ENCODE peak calls at places on chromosome 22, in eight cellular contexts. N, F, J, L, D, U, Z and C are unnamed samples.

GRCh38 chr22:16559056-16559955 is 33.3 kb downstream of the CCT8L2 start:
- DNase-seq in N (no peak), F (no peak), J (no peak), L (no peak), D (no peak), U (no peak), Z (no peak), C (no peak)

GRCh38 chr22:23157560-23158515 is 12.6 kb downstream of the RAB36 start:
- DNase-seq in N (no peak), F (no peak), J (no peak), L (no peak), D (no peak), U (no peak), Z (no peak), C (no peak)

GRCh38 chr22:47290706-47291430 is 528.4 kb downstream of the TBC1D22A start:
- DNase-seq in N (no peak), F (no peak), J (no peak), L (peak), D (no peak), U (peak), Z (no peak), C (peak)

GRCh38 chr22:50641696-50642607 is 14.0 kb upstream of the ARSA start:
- DNase-seq in N (no peak), F (peak), J (peak), L (peak), D (peak), U (no peak), Z (peak), C (no peak)

GRCh38 chr22:24466831-24467249 is 28.3 kb upstream of the UPB1 start:
- DNase-seq in N (peak), F (no peak), J (peak), L (peak), D (no peak), U (no peak), Z (peak), C (no peak)

GRCh38 chr22:17634696-17635095 is 3.9 kb upstream of the BCL2L13 start:
- DNase-seq in N (no peak), F (no peak), J (no peak), L (no peak), D (no peak), U (no peak), Z (no peak), C (no peak)

GRCh38 chr22:45552017-45552411 is 49.3 kb downstream of the FBLN1 start:
- DNase-seq in N (no peak), F (no peak), J (no peak), L (no peak), D (no peak), U (no peak), Z (no peak), C (no peak)

GRCh38 chr22:45678961-45679912 is 7.6 kb downstream of the ATXN10 start:
- DNase-seq in N (no peak), F (no peak), J (peak), L (no peak), D (no peak), U (no peak), Z (no peak), C (no peak)

GRCh38 chr22:46263208-46263575 is at the start of gene PKDREJ:
- DNase-seq in N (no peak), F (no peak), J (no peak), L (no peak), D (no peak), U (no peak), Z (no peak), C (no peak)

GRCh38 chr22:45804986-45805325 is 133.3 kb downstream of the ATXN10 start:
- DNase-seq in N (peak), F (no peak), J (peak), L (no peak), D (no peak), U (no peak), Z (no peak), C (no peak)

GRCh38 chr22:21075516-21076138 is 29.9 kb downstream of the LRRC74B start:
- DNase-seq in N (no peak), F (no peak), J (no peak), L (no peak), D (no peak), U (no peak), Z (no peak), C (no peak)

GRCh38 chr22:46061124-46061410 is 84.1 kb upstream of the WNT7B start:
- DNase-seq in N (no peak), F (no peak), J (no peak), L (no peak), D (no peak), U (no peak), Z (no peak), C (no peak)

GRCh38 chr22:34001701-34002466 is 81.6 kb upstream of the LARGE1 start:
- DNase-seq in N (no peak), F (no peak), J (no peak), L (no peak), D (no peak), U (no peak), Z (no peak), C (no peak)

GRCh38 chr22:35349704-35350538 is 31.0 kb upstream of the HMOX1 start:
- DNase-seq in N (no peak), F (peak), J (peak), L (peak), D (peak), U (no peak), Z (no peak), C (no peak)

GRCh38 chr22:33867118-33867863 is 53.0 kb downstream of the LARGE1 start:
- DNase-seq in N (peak), F (no peak), J (no peak), L (peak), D (no peak), U (no peak), Z (peak), C (no peak)

DNA sequence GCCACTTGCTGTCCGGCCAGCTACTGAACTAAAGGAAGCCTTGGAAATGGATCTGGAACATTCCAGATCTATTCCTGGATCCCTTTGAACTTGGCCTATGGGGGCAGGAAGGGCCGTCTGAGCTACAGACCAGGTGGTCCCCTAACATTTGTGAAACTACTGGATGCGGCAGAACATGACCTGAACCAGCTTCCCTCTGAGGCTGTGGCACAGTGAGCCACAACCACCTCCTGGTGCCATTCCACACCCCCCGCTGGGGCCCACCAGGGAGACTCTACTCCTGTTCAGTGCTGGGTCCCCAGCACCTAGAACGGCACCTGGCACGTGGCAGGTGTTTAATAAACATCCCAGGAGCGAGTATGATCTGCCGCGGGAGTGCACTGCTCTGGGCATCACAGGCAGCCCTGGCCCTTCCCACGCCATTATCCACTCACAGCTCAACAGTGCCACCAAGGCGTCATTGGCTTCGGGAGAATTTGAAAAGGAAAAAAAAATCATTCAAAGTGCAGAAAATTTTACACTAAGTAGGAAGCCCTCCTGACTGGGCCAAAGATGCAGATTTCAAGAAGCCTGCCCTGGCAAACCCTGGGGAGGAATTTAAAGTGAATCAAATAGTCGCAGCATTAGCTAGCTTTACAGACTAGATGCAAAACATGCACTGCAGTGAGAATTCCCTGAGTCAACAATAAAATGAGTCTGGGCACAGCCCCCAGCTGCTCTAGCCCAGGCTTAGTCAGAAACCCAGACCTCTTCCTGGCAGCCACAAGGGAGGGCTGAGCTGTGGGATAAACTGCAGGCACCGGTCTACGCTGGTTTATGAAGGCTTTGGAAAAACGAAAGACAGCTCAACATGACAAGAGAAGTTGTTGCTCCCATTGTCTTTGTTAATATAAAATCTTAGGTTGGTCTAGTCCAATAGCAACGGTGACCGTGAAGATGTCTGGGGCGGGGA is 14.3 kb upstream of the EFCAB6 start:
- DNase-seq in N (peak), F (peak), J (peak), L (no peak), D (no peak), U (no peak), Z (peak), C (peak)
- TF ChIP-seq CTCF in N (peak), F (peak), J (peak), L (peak), D (no peak), U (no peak), Z (no peak), C (no peak)

DNA sequence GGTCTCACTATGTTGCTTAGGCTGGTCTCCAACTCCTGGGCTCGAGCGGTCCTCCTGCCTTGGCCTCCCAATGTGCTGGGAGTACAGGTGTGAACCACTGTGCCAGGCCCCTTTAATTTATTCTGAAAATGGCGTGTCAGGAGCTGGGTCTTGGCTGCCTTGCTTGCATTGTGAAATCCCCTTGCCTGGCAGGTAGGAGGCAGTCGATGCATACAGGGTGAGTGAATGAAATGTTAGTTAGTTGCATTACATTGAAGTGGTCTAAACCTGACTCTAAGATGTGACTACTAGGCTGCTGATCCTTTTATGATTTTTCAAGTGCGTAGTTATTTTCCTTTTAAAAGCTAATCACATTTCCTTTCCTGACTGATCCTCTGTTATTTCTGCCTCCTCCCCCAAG is 42.9 kb downstream of the PARVB start:
- DNase-seq in N (no peak), F (no peak), J (no peak), L (no peak), D (no peak), U (no peak), Z (no peak), C (no peak)
- TF ChIP-seq CTCF in N (no peak), F (no peak), J (no peak), L (no peak), D (no peak), U (no peak), Z (no peak), C (peak)

GRCh38 chr22:27089303-27089702 is 431.9 kb downstream of the MIAT start:
- DNase-seq in N (no peak), F (no peak), J (no peak), L (no peak), D (no peak), U (no peak), Z (no peak), C (no peak)

GRCh38 chr22:27088026-27088425 is 430.6 kb downstream of the MIAT start:
- DNase-seq in N (no peak), F (no peak), J (peak), L (no peak), D (no peak), U (no peak), Z (no peak), C (no peak)

GRCh38 chr22:27086728-27087450 is 429.5 kb downstream of the MIAT start:
- DNase-seq in N (no peak), F (no peak), J (no peak), L (no peak), D (no peak), U (no peak), Z (no peak), C (no peak)

GRCh38 chr22:27093422-27093821 is 436.0 kb downstream of the MIAT start:
- DNase-seq in N (no peak), F (no peak), J (no peak), L (no peak), D (no peak), U (no peak), Z (no peak), C (no peak)

GRCh38 chr22:27090595-27090994 is 433.2 kb downstream of the MIAT start:
- DNase-seq in N (no peak), F (no peak), J (no peak), L (no peak), D (no peak), U (no peak), Z (no peak), C (no peak)
- TF ChIP-seq CTCF in N (no peak), F (no peak), J (no peak), L (no peak), D (no peak), U (no peak), Z (no peak), C (no peak)

GRCh38 chr22:39519681-39520053 is 695 bp upstream of the ATF4 start:
- DNase-seq in N (peak), F (peak), J (no peak), L (peak), D (no peak), U (no peak), Z (peak), C (peak)
- TF ChIP-seq CTCF in N (peak), F (peak), J (peak), L (peak), D (peak), U (no peak), Z (no peak), C (peak)

GRCh38 chr22:37492428-37493344 is 6.5 kb upstream of the MFNG start:
- DNase-seq in N (peak), F (peak), J (peak), L (no peak), D (no peak), U (peak), Z (peak), C (peak)
- TF ChIP-seq CTCF in N (peak), F (peak), J (peak), L (no peak), D (peak), U (peak), Z (no peak), C (peak)

DNA sequence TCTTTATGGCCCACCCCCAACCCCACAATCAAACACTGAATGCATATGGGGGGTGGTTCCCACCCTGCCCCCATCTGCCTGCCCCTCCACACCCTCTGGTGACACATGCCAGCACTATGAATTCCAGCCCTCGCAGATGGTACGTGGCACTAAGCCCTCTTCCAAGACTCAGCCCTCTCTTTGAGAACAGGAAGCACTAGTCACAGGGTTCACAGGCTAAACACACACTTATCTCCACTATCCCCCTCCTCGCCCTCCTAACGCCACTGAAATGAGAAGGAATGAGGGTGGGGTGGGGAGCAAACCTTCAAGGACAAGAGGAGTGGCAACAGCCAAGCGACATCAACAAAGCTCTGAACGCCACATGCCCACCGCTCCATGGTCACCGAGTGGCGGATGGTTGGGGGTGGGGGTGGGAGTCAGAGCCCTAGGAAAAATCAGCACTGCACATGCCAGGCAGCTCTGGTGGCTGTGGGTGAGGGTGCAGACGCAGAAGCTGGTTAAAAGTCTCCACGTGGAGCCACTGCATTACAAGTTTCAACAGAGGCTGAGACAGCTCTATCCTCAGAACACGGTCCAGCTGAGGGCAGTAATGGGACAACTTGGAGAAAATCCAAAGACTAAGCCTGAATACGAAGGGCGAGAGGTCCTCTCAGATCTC is 33.6 kb downstream of the TMEM184B start:
- DNase-seq in N (peak), F (no peak), J (peak), L (no peak), D (no peak), U (no peak), Z (no peak), C (no peak)
- TF ChIP-seq CTCF in N (peak), F (peak), J (peak), L (no peak), D (no peak), U (no peak), Z (no peak), C (no peak)

GRCh38 chr22:19127329-19128008 is 3.6 kb upstream of the TSSK2 start:
- DNase-seq in N (no peak), F (no peak), J (no peak), L (no peak), D (no peak), U (no peak), Z (peak), C (no peak)
- TF ChIP-seq CTCF in N (no peak), F (no peak), J (no peak), L (no peak), D (no peak), U (no peak), Z (no peak), C (peak)

DNA sequence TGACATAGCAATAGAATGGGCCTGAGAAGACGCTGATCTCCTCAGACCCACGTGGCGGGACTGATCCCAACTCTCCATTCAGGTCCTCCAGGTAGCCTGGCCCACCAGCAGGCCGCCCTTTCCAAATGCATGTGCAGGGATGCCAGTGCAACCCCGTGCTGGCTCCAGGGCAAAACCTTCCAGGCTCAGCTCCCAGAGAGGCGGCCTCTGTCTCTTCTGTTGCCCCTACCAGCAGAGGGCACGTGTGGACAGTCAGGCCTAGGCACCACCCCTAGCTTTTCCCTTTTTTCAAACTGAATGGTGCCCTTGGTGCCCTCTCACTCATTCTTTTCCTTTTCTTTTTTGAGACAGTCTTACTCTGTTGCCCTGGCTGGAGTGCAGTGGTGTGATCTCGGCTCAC is 121.7 kb downstream of the OSBP2 start:
- DNase-seq in N (no peak), F (no peak), J (no peak), L (no peak), D (no peak), U (no peak), Z (no peak), C (no peak)
- TF ChIP-seq CTCF in N (no peak), F (no peak), J (no peak), L (no peak), D (no peak), U (no peak), Z (no peak), C (no peak)

DNA sequence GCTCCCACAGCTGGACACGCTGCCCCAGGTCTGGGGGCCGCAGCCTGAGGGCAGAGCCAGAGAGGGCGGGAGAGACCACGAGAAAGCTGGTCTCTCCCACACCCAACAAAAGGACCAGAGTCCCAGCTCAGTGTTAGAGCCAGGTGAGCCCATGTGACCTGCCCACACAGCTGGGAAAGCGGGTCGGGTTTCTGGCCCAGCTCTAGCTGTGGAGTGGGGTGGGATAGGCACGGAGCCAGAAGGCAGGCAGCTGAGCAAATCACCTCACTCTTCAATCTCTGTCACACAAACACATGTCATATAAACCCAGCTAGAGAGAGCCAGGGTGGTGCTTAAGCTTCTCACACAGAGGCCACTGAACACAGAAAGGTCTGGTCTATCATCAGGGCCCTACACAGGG is 7.8 kb upstream of the EIF3D start:
- DNase-seq in N (no peak), F (no peak), J (no peak), L (no peak), D (no peak), U (no peak), Z (no peak), C (peak)
- TF ChIP-seq CTCF in N (no peak), F (no peak), J (no peak), L (no peak), D (no peak), U (no peak), Z (no peak), C (no peak)

GRCh38 chr22:19788661-19789225 is 28.2 kb downstream of the TBX1 start:
- DNase-seq in N (no peak), F (no peak), J (no peak), L (no peak), D (no peak), U (no peak), Z (no peak), C (no peak)
- TF ChIP-seq CTCF in N (no peak), F (no peak), J (no peak), L (no peak), D (no peak), U (no peak), Z (no peak), C (no peak)